ENCODE peak calls at places on chromosomes 2 and 18, in seven cellular contexts. U is substantia nigra, E is small intestine, Z is Peyer's patch, D is WERI-Rb-1, X is H9, T is coronary artery. M is an unnamed sample.

GRCh38 chr2:70566464-70566863 is 12.8 kb upstream of the TGFA start:
- DNase-seq in U (no peak), Z (no peak), E (no peak), X (no peak), D (no peak), T (no peak), M (no peak)

GRCh38 chr18:35580748-35581534 is 599 bp upstream of the GALNT1 start:
- DNase-seq in D (peak), E (peak), T (peak), U (peak), X (peak), Z (peak), M (no peak)

GRCh38 chr2:28544915-28545589 is 49.2 kb downstream of the PLB1 start:
- DNase-seq in U (no peak), E (peak), T (no peak), Z (peak), X (no peak), D (no peak), M (no peak)

GRCh38 chr2:65788556-65788955 is 356.2 kb upstream of the SPRED2 start:
- DNase-seq in Z (no peak), U (no peak), E (no peak), X (no peak), D (no peak), T (no peak), M (no peak)

GRCh38 chr2:230403746-230404145 is 12.3 kb upstream of the SP100 start:
- DNase-seq in D (no peak), Z (no peak), U (no peak), E (no peak), X (no peak), T (no peak), M (no peak)

GRCh38 chr18:7722955-7723354 is 155.8 kb downstream of the PTPRM start:
- DNase-seq in D (no peak), E (no peak), U (no peak), Z (no peak), X (no peak), T (no peak), M (no peak)

GRCh38 chr2:111046670-111047069 is 74.0 kb upstream of the BCL2L11 start:
- DNase-seq in X (no peak), U (no peak), T (no peak), Z (no peak), D (no peak), E (no peak), M (no peak)

GRCh38 chr18:48804856-48805610 is 145.7 kb downstream of the SMAD7 start:
- DNase-seq in U (no peak), T (peak), D (peak), Z (peak), X (peak), E (no peak), M (no peak)

GRCh38 chr18:60466671-60467070 is 94.1 kb upstream of the MC4R start:
- DNase-seq in D (no peak), Z (no peak), E (no peak), U (no peak), T (no peak), X (no peak), M (no peak)

GRCh38 chr2:64525323-64525625 is 1.1 kb downstream of the AFTPH start:
- DNase-seq in U (no peak), Z (no peak), X (no peak), T (no peak), E (peak), D (no peak), M (no peak)

GRCh38 chr2:9979977-9980376 is 28.5 kb downstream of the GRHL1 start:
- DNase-seq in T (no peak), D (no peak), Z (no peak), U (no peak), E (no peak), X (no peak), M (no peak)

GRCh38 chr2:84970266-84970955 is 550 bp upstream of the KCMF1 start:
- DNase-seq in E (peak), X (peak), Z (peak), D (peak), T (peak), U (peak), M (peak)

GRCh38 chr2:69253033-69253535 is 133.9 kb downstream of the GFPT1 start:
- DNase-seq in Z (no peak), E (no peak), U (no peak), X (no peak), T (no peak), D (no peak), M (no peak)

GRCh38 chr2:161480123-161480522 is 64.0 kb downstream of the TBR1 start:
- DNase-seq in Z (no peak), X (no peak), T (no peak), D (no peak), U (no peak), E (no peak), M (no peak)

GRCh38 chr18:23712445-23712844 is 23.2 kb downstream of the LAMA3 start:
- DNase-seq in T (no peak), D (no peak), E (no peak), X (no peak), Z (no peak), U (no peak), M (no peak)

GRCh38 chr2:152523091-152523490 is 188.1 kb downstream of the FMNL2 start:
- DNase-seq in U (no peak), X (no peak), D (no peak), T (no peak), E (no peak), Z (no peak), M (no peak)

GRCh38 chr18:24657461-24657860 is 197.0 kb downstream of the HRH4 start:
- DNase-seq in Z (no peak), T (no peak), D (peak), U (no peak), E (no peak), X (no peak), M (no peak)

GRCh38 chr18:26286008-26286407 is 59.8 kb downstream of the TAF4B start:
- DNase-seq in T (no peak), E (no peak), Z (no peak), U (no peak), D (no peak), X (no peak), M (no peak)

GRCh38 chr2:152335851-152336102 is 803 bp downstream of the FMNL2 start:
- DNase-seq in T (no peak), D (no peak), E (no peak), X (no peak), Z (no peak), U (peak), M (no peak)

GRCh38 chr2:158266106-158266505 is 164.4 kb downstream of the UPP2 start:
- DNase-seq in U (no peak), D (no peak), E (peak), Z (no peak), T (no peak), X (no peak), M (no peak)

GRCh38 chr2:61887684-61888303 is 662 bp downstream of the CCT4 start:
- DNase-seq in E (peak), T (no peak), Z (no peak), X (no peak), U (no peak), D (no peak), M (no peak)

DNA sequence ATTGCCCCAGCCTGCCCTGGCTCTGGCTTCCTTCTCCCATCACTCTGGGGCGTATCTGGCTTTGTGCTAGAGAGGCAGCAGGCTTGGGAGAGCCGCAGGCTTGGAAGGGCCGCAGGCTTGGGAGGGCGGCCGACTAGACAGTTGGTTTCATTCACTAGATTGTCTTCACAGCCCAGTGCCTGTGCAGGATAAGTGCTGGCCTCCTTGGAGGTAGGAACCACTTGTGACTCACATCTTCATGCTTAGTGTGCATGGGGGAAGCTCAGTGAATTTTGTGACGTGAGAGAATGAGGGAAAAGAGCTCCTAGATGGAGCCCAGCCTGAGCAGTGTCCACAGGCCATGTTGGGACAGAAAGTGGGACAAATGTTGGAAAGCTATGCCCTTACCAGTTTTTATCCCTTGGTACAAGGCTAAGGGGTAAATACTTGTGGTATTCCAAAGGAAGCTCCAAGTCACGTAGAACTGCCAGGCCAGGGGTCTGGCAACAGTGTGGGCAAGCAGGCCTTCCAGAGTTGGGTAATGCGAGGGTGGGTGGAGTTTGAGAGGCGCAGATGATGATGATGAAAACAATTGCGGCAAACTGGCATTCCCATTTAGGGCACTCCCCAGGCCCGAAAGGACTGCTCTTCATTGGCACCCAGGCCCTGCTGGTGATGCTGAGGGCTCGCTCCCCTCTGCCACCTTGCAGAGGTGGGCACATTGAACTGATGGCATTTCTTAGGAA is 100.1 kb downstream of the DDX1 start:
- DNase-seq in U (no peak), Z (no peak), T (no peak), E (no peak), D (no peak), X (no peak), M (no peak)
- H3K27ac ChIP-seq in U (no peak), Z (no peak), T (no peak), E (no peak), D (no peak), X (no peak), M (no peak)

DNA sequence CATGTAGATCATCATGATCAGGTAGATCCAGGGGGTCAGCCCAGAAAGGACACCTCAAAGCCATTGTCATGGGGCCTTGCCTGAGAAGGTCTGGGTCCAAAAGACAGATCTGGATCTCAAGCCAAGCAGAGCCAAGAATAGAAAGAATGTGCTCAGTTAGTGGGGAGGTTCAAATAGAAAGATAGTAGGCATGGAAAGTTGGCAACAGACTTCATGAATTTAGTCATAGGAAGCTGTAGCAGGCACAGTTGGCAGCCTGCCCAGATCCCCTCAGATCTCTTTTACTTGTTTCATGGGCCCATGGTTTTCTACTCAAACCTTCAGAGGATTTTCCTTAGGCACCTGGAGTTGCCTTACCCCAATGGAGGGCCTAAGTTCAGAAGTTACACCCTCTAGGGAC is 767.0 kb downstream of the SLC4A3 start:
- DNase-seq in E (no peak), X (no peak), D (no peak), U (no peak), T (no peak), Z (no peak), M (no peak)
- H3K27ac ChIP-seq in E (no peak), X (no peak), D (no peak), U (no peak), T (no peak), Z (no peak), M (no peak)

GRCh38 chr2:38528008-38528442 is 74.7 kb downstream of the HNRNPLL start:
- DNase-seq in Z (no peak), T (no peak), D (peak), U (peak), X (peak), E (no peak), M (peak)
- H3K27ac ChIP-seq in Z (no peak), T (peak), D (peak), U (no peak), X (no peak), E (no peak), M (peak)

GRCh38 chr2:172976076-172976579 is 99.5 kb upstream of the MAP3K20 start:
- DNase-seq in D (no peak), X (no peak), U (no peak), E (no peak), Z (no peak), T (no peak), M (no peak)
- H3K27ac ChIP-seq in D (no peak), X (no peak), U (no peak), E (no peak), Z (no peak), T (no peak), M (no peak)

DNA sequence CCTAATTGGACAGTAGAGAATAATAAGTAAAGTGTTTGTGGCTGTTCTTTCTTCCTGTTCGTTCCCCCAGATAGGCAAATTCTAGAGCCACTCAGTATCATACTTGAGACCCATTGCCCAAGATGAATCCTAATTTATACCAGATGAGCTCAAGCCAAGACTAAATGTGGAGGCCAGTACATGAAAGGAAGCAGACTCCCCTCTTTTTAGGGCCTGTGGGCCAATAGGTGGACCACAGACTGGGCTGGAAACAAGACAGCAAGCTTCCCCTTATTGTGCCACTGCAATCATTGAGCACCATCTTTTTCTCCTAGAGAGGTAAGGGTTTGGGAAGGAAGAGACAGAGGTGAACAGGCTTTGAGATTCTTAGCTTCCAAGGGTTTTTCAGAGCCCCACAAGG is 141.9 kb downstream of the MGAT5 start:
- DNase-seq in T (no peak), E (no peak), U (no peak), D (no peak), X (no peak), Z (no peak), M (no peak)
- H3K27ac ChIP-seq in T (no peak), E (no peak), U (no peak), D (no peak), X (no peak), Z (peak), M (no peak)

M was measured in caudate nucleus.